ENCODE peak calls at places on chromosomes 3 and 15, in seven cellular contexts. O is B cell, R is RWPE2, L is endothelial cell, C is A549, H is mesothelial cell of epicardium, D is foreskin fibroblast. X is an unnamed sample.

GRCh38 chr3:172868565-172869172 is 118.1 kb downstream of the ECT2 start:
- DNase-seq in O (no peak), R (no peak), L (no peak), C (no peak), H (no peak), D (no peak), X (no peak)

GRCh38 chr3:14587733-14588360 is 47.7 kb upstream of the GRIP2 start:
- DNase-seq in O (no peak), R (no peak), L (no peak), C (peak; percentile 94), H (no peak), D (peak; percentile 72), X (no peak)

GRCh38 chr3:4983739-4984510 is 4.7 kb downstream of the BHLHE40 start:
- DNase-seq in O (peak; percentile 86), R (no peak), L (no peak), C (no peak), H (no peak), D (peak; percentile 78), X (peak; percentile 59)

GRCh38 chr15:73357999-73358665 is 10.6 kb downstream of the HCN4 start:
- DNase-seq in O (no peak), R (no peak), L (no peak), C (no peak), H (no peak), D (no peak), X (no peak)

GRCh38 chr3:141431411-141432378 is 55.1 kb upstream of the RASA2 start:
- DNase-seq in O (no peak), R (no peak), L (no peak), C (no peak), H (no peak), D (no peak), X (no peak)

GRCh38 chr3:52524752-52525661 is 8.7 kb downstream of the NT5DC2 start:
- DNase-seq in O (no peak), R (peak; percentile 57), L (no peak), C (no peak), H (no peak), D (no peak), X (no peak)

GRCh38 chr3:53196575-53197407 is 35.8 kb downstream of the PRKCD start:
- DNase-seq in O (peak; percentile 71), R (no peak), L (no peak), C (no peak), H (no peak), D (peak; percentile 44), X (no peak)

GRCh38 chr15:29086891-29087290 is 182.7 kb downstream of the NSMCE3 start:
- DNase-seq in O (no peak), R (peak; percentile 15), L (no peak), C (no peak), H (no peak), D (no peak), X (no peak)

GRCh38 chr15:72859023-72859756 is 75.6 kb upstream of the ADPGK start:
- DNase-seq in O (no peak), R (no peak), L (no peak), C (no peak), H (no peak), D (no peak), X (no peak)

GRCh38 chr3:193016437-193016887 is 98.8 kb upstream of the MB21D2 start:
- DNase-seq in O (no peak), R (no peak), L (peak; percentile 12), C (no peak), H (no peak), D (peak; percentile 5), X (no peak)

GRCh38 chr3:134369231-134369741 is 5.0 kb downstream of the AMOTL2 start:
- DNase-seq in O (no peak), R (no peak), L (peak; percentile 53), C (no peak), H (no peak), D (peak; percentile 81), X (no peak)

GRCh38 chr3:189340680-189341460 is 169.1 kb downstream of the TPRG1 start:
- DNase-seq in O (no peak), R (no peak), L (peak; percentile 9), C (no peak), H (no peak), D (no peak), X (no peak)

GRCh38 chr3:154427685-154428291 is 2.2 kb downstream of the GPR149 start:
- DNase-seq in O (no peak), R (no peak), L (peak; percentile 11), C (no peak), H (no peak), D (no peak), X (no peak)

GRCh38 chr15:89444241-89444797 is 52.1 kb downstream of the RHCG start:
- DNase-seq in O (no peak), R (no peak), L (no peak), C (no peak), H (no peak), D (no peak), X (no peak)

GRCh38 chr3:50226888-50227389 is 9.1 kb upstream of the GNAI2 start:
- DNase-seq in O (peak; percentile 43), R (no peak), L (peak; percentile 30), C (peak; percentile 49), H (no peak), D (peak; percentile 73), X (no peak)

GRCh38 chr3:61802772-61803171 is 241.4 kb downstream of the PTPRG start:
- DNase-seq in O (no peak), R (no peak), L (no peak), C (no peak), H (no peak), D (no peak), X (no peak)

GRCh38 chr3:14524311-14524711 is 15.8 kb downstream of the GRIP2 start:
- DNase-seq in O (no peak), R (peak; percentile 56), L (no peak), C (no peak), H (no peak), D (no peak), X (no peak)

GRCh38 chr15:50886611-50887350 is 21.7 kb upstream of the AP4E1 start:
- DNase-seq in O (no peak), R (no peak), L (no peak), C (no peak), H (no peak), D (no peak), X (no peak)

GRCh38 chr3:25662921-25663320 is 1.8 kb downstream of the TOP2B start:
- DNase-seq in O (no peak), R (no peak), L (no peak), C (no peak), H (no peak), D (peak; percentile 4), X (no peak)

GRCh38 chr3:85560088-85560790 is 601.5 kb downstream of the CADM2 start:
- DNase-seq in O (no peak), R (no peak), L (no peak), C (no peak), H (no peak), D (no peak), X (no peak)

GRCh38 chr3:43953375-43953774 is 262.6 kb downstream of the ABHD5 start:
- DNase-seq in O (no peak), R (no peak), L (no peak), C (no peak), H (no peak), D (no peak), X (no peak)

GRCh38 chr3:134511500-134511899 is 25.6 kb downstream of the CEP63 start:
- DNase-seq in O (no peak), R (no peak), L (no peak), C (no peak), H (no peak), D (no peak), X (no peak)

GRCh38 chr15:88956906-88957305 is 43.7 kb upstream of the MFGE8 start:
- DNase-seq in O (no peak), R (no peak), L (no peak), C (no peak), H (no peak), D (peak; percentile 18), X (no peak)

GRCh38 chr3:6807967-6808588 is 52.8 kb upstream of the GRM7 start:
- DNase-seq in O (no peak), R (no peak), L (no peak), C (no peak), H (no peak), D (no peak), X (no peak)

GRCh38 chr3:159616234-159616825 is 372.3 kb upstream of the IL12A start:
- DNase-seq in O (no peak), R (no peak), L (peak; percentile 55), C (peak; percentile 34), H (no peak), D (peak; percentile 78), X (no peak)

GRCh38 chr3:193297421-193297820 is 56.4 kb downstream of the PLAAT1 start:
- DNase-seq in O (no peak), R (no peak), L (no peak), C (no peak), H (no peak), D (no peak), X (no peak)

DNA sequence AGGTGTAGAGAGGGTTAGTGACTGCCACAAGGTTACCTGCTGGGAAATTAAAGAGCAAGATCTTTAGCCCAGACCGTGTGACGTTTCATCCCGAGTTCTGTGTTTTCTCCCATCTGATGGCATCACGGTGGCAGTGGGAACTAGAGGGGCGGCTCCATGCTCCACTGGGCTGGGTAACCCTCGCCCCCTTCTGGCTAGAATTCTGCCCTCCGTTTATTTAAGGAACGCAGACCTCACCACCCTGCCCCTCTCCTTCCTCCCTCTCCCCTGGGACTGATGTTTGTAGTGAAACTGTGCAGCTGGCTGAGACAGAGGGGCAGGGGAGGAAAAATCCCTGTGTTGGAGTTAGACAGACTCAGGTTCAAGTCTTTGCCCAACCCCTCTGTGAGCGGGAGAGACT is 65.6 kb downstream of the ITGA11 start:
- DNase-seq in O (no peak), R (no peak), L (no peak), C (no peak), H (no peak), D (no peak), X (no peak)
- TF ChIP-seq CTCF in O (no peak), R (no peak), L (no peak), C (no peak), H (no peak), D (no peak), X (no peak)

GRCh38 chr3:75171632-75172230 is 492.4 kb upstream of the FRG2C start:
- DNase-seq in O (no peak), R (no peak), L (no peak), C (no peak), H (no peak), D (peak; percentile 33), X (no peak)
- TF ChIP-seq CTCF in O (no peak), R (peak; percentile 59), L (peak; percentile 53), C (peak; percentile 57), H (peak; percentile 47), D (peak; percentile 38), X (no peak)

DNA sequence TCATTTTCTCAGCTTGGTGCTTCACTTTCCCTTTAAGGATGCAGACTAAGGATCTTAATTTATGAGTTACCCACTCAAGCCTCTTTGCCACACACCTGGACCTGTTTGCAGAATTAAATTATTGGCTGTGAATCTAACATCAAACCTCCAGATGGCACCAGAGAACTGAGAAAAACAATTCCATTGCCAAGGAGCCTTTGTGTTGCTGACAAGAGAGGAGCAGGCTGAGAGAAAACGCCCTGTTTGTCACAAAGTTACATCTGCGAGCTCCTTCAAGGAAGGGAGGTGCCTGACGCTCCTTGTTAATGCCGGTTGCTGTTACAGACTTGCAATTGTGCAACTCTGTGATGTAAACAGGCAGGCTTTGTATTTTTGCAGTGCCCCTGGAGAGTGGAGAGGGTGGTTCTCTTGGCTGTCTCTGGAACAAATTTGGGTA is 36.3 kb upstream of the TMC3 start:
- DNase-seq in O (no peak), R (no peak), L (peak; percentile 60), C (peak; percentile 36), H (no peak), D (peak; percentile 91), X (no peak)
- TF ChIP-seq CTCF in O (peak; percentile 59), R (peak; percentile 95), L (peak; percentile 58), C (peak; percentile 66), H (peak; percentile 69), D (peak; percentile 32), X (peak; percentile 23)

GRCh38 chr15:99403597-99403996 is 152.3 kb downstream of the LRRC28 start:
- DNase-seq in O (no peak), R (no peak), L (no peak), C (no peak), H (no peak), D (no peak), X (no peak)
- TF ChIP-seq CTCF in O (no peak), R (no peak), L (no peak), C (no peak), H (no peak), D (no peak), X (no peak)